ENCODE peak calls at places on chromosomes 6 and 20, in four cellular contexts. T is stomach; K is CD4-positive, CD25-positive, alpha-beta regulatory T cell; Y is MM.1S. X is an unnamed sample.

GRCh38 chr6:119134752-119135151 is 56.3 kb upstream of the FAM184A start:
- DNase-seq in T (no peak), K (no peak), Y (no peak), X (no peak)

GRCh38 chr20:38393259-38393658 is 41.9 kb downstream of the SNHG17 start:
- DNase-seq in K (no peak), Y (no peak), T (no peak), X (no peak)

GRCh38 chr20:1861347-1861987 is 33.7 kb upstream of the SIRPA start:
- DNase-seq in K (no peak), T (no peak), Y (no peak), X (no peak)

GRCh38 chr20:11054266-11055025 is 380.6 kb upstream of the JAG1 start:
- DNase-seq in T (no peak), K (no peak), Y (no peak), X (no peak)

GRCh38 chr6:49453221-49453620 is 9.8 kb downstream of the MMUT start:
- DNase-seq in K (peak; percentile 14), T (no peak), Y (peak; percentile 12), X (no peak)

GRCh38 chr6:158418501-158418900 is 106.2 kb downstream of the TULP4 start:
- DNase-seq in T (no peak), K (no peak), Y (no peak), X (peak; percentile 33)

GRCh38 chr20:142290-142689 is at the start of gene DEFB126:
- DNase-seq in K (no peak), T (no peak), Y (no peak), X (no peak)

GRCh38 chr6:14804001-14804401 is 441.9 kb upstream of the JARID2 start:
- DNase-seq in T (no peak), K (no peak), Y (no peak), X (no peak)

GRCh38 chr6:43821101-43821886 is 51.3 kb downstream of the VEGFA start:
- DNase-seq in K (no peak), Y (no peak), T (no peak), X (no peak)

GRCh38 chr6:157550114-157550989 is 169.4 kb downstream of the ZDHHC14 start:
- DNase-seq in Y (no peak), T (no peak), K (no peak), X (no peak)

GRCh38 chr20:13447385-13448180 is 191.1 kb downstream of the TASP1 start:
- DNase-seq in T (no peak), Y (no peak), K (no peak), X (no peak)

GRCh38 chr20:63536241-63536977 is 767 bp downstream of the PTK6 start:
- DNase-seq in K (no peak), Y (no peak), T (peak; percentile 71), X (peak; percentile 57)

GRCh38 chr6:166757226-166758135 is 130.4 kb upstream of the RPS6KA2 start:
- DNase-seq in T (no peak), Y (no peak), K (no peak), X (peak; percentile 54)

GRCh38 chr20:48676125-48676524 is 151.7 kb downstream of the PREX1 start:
- DNase-seq in Y (no peak), T (no peak), K (no peak), X (no peak)

GRCh38 chr6:150196942-150197745 is 54.3 kb downstream of the PPP1R14C start:
- DNase-seq in K (no peak), Y (no peak), T (no peak), X (no peak)

GRCh38 chr6:129284225-129284624 is 401.3 kb downstream of the LAMA2 start:
- DNase-seq in T (no peak), K (no peak), Y (no peak), X (no peak)

GRCh38 chr20:50842821-50843220 is 48.0 kb downstream of the BCAS4 start:
- DNase-seq in K (no peak), Y (no peak), T (no peak), X (no peak)

GRCh38 chr6:124927806-124928205 is 34.4 kb upstream of the RNF217 start:
- DNase-seq in T (no peak), K (no peak), Y (no peak), X (peak; percentile 82)

GRCh38 chr6:155273438-155273837 is 9.6 kb downstream of the CLDN20 start:
- DNase-seq in Y (no peak), T (no peak), K (no peak), X (peak; percentile 98)

GRCh38 chr6:157469378-157469777 is 88.4 kb downstream of the ZDHHC14 start:
- DNase-seq in Y (no peak), T (no peak), K (no peak), X (peak; percentile 14)

GRCh38 chr6:14240411-14241166 is 123.0 kb downstream of the CD83 start:
- DNase-seq in Y (peak; percentile 49), K (no peak), T (no peak), X (no peak)

GRCh38 chr6:16999486-17000436 is 102.1 kb upstream of the STMND1 start:
- DNase-seq in K (no peak), T (no peak), Y (no peak), X (peak; percentile 93)

GRCh38 chr6:143762126-143762525 is 81.0 kb upstream of the LTV1 start:
- DNase-seq in Y (no peak), T (no peak), K (no peak), X (peak; percentile 58)

GRCh38 chr20:16475225-16475624 is 98.0 kb downstream of the KIF16B start:
- DNase-seq in Y (no peak), K (no peak), T (no peak), X (no peak)

GRCh38 chr6:37657117-37657886 is 40.4 kb downstream of the MDGA1 start:
- DNase-seq in Y (no peak), K (no peak), T (peak; percentile 40), X (peak; percentile 51)

GRCh38 chr6:169881398-169881797 is 130.0 kb downstream of the ERMARD start:
- DNase-seq in T (no peak), K (no peak), Y (no peak), X (no peak)

GRCh38 chr6:158795516-158795915 is 23.7 kb downstream of the EZR start:
- DNase-seq in K (no peak), Y (no peak), T (peak; percentile 20), X (no peak)

GRCh38 chr20:9119776-9120175 is 50.9 kb downstream of the PLCB4 start:
- DNase-seq in K (no peak), Y (no peak), T (peak; percentile 41), X (no peak)

GRCh38 chr20:58260006-58260405 is 31.6 kb upstream of the ANKRD60 start:
- DNase-seq in T (no peak), K (no peak), Y (no peak), X (peak; percentile 25)

GRCh38 chr6:78867020-78867369 is 356 bp upstream of the IRAK1BP1 start:
- DNase-seq in T (no peak), Y (peak; percentile 51), K (no peak), X (no peak)

GRCh38 chr6:106608080-106608668 is 21.1 kb downstream of the RTN4IP1 start:
- DNase-seq in T (no peak), K (peak; percentile 85), Y (peak; percentile 72), X (peak; percentile 74)